ENCODE peak calls at places on chromosomes 1 and 21, in four cellular contexts. O, I, W and X are unnamed samples.
A peak's percentile ranks its signal among the peaks of the same experiment; 100 is the strongest.

GRCh38 chr1:59486595-59486994 is 189.7 kb downstream of the FGGY start:
- DNase-seq in I (no peak), W (no peak), O (peak; percentile 77), X (no peak)

GRCh38 chr1:34396042-34396441 is 219.3 kb downstream of the C1orf94 start:
- DNase-seq in O (no peak), I (no peak), W (no peak), X (no peak)

GRCh38 chr1:236795757-236796719 is 946 bp downstream of the MTR start:
- DNase-seq in O (peak; percentile 60), W (no peak), I (peak; percentile 71), X (no peak)

GRCh38 chr1:92485374-92486250 is 1.1 kb downstream of the GFI1 start:
- DNase-seq in W (no peak), I (peak; percentile 28), O (peak; percentile 8), X (peak; percentile 71)

GRCh38 chr1:155080250-155081228 is 1.9 kb downstream of the EFNA3 start:
- DNase-seq in I (peak; percentile 35), W (no peak), O (no peak), X (peak; percentile 98)

GRCh38 chr21:16069713-16070112 is 339.9 kb downstream of the USP25 start:
- DNase-seq in W (no peak), I (no peak), O (no peak), X (no peak)

GRCh38 chr1:93585059-93585966 is 96.3 kb downstream of the BCAR3 start:
- DNase-seq in O (peak; percentile 74), I (no peak), W (no peak), X (no peak)

GRCh38 chr1:169364948-169365347 is 2.6 kb downstream of the NME7 start:
- DNase-seq in W (no peak), I (no peak), O (no peak), X (no peak)

GRCh38 chr1:198798923-198799386 is 160.1 kb downstream of the PTPRC start:
- DNase-seq in W (no peak), I (no peak), O (no peak), X (peak; percentile 30)

GRCh38 chr1:111454859-111455641 is 5.8 kb downstream of the ATP5PB start:
- DNase-seq in I (no peak), O (no peak), W (no peak), X (no peak)

GRCh38 chr1:231919269-231919886 is 292.8 kb downstream of the DISC1 start:
- DNase-seq in O (peak; percentile 42), I (no peak), W (no peak), X (peak; percentile 52)

GRCh38 chr1:240399381-240399780 is 212.6 kb downstream of the GREM2 start:
- DNase-seq in I (peak; percentile 93), W (no peak), O (peak; percentile 91), X (peak; percentile 79)

GRCh38 chr1:223419561-223419960 is 26.3 kb downstream of the CCDC185 start:
- DNase-seq in O (no peak), I (no peak), W (no peak), X (no peak)

GRCh38 chr1:115527746-115528145 is 114.0 kb upstream of the VANGL1 start:
- DNase-seq in I (no peak), O (no peak), W (no peak), X (no peak)

GRCh38 chr21:15894596-15894995 is 164.8 kb downstream of the USP25 start:
- DNase-seq in I (peak; percentile 35), O (peak; percentile 65), W (peak; percentile 20), X (no peak)

GRCh38 chr1:40532844-40533424 is 1.5 kb downstream of the ZNF684 start:
- DNase-seq in W (no peak), I (peak; percentile 67), O (peak; percentile 65), X (peak; percentile 47)

GRCh38 chr1:3350441-3351261 is 103.8 kb upstream of the ARHGEF16 start:
- DNase-seq in W (no peak), I (no peak), O (peak; percentile 68), X (no peak)

GRCh38 chr1:59971464-59971911 is 44.9 kb upstream of the CYP2J2 start:
- DNase-seq in I (peak; percentile 57), O (peak; percentile 64), W (no peak), X (peak; percentile 77)